ENCODE peak calls at places on chromosome 14, in seven cellular contexts. One of them, this sample, is unnamed.

GRCh38 chr14:54348923-54349615 is 47.7 kb upstream of the CDKN3 start:
- DNase-seq in GM12878: no peak
- DNase-seq in SK-N-SH: no peak
- DNase-seq in HCT116: no peak
- DNase-seq in HepG2: no peak
- DNase-seq in H1: no peak
- DNase-seq in K562: no peak
- DNase-seq in this sample: no peak

GRCh38 chr14:32576088-32576795 is 247.1 kb downstream of the AKAP6 start:
- DNase-seq in HepG2: peak; percentile 73
- DNase-seq in H1: no peak
- DNase-seq in SK-N-SH: peak; percentile 58
- DNase-seq in HCT116: peak; percentile 42
- DNase-seq in GM12878: no peak
- DNase-seq in K562: peak; percentile 49
- DNase-seq in this sample: peak; percentile 75

GRCh38 chr14:83006071-83006670 is 1472.5 kb upstream of the SEL1L start:
- DNase-seq in H1: no peak
- DNase-seq in GM12878: no peak
- DNase-seq in SK-N-SH: no peak
- DNase-seq in HCT116: no peak
- DNase-seq in HepG2: no peak
- DNase-seq in K562: no peak
- DNase-seq in this sample: no peak

GRCh38 chr14:22981090-22982012 is 1.0 kb downstream of the AJUBA start:
- DNase-seq in SK-N-SH: peak; percentile 70
- DNase-seq in HepG2: no peak
- DNase-seq in H1: no peak
- DNase-seq in HCT116: no peak
- DNase-seq in GM12878: no peak
- DNase-seq in K562: no peak
- DNase-seq in this sample: no peak

GRCh38 chr14:24803933-24804494 is 170.0 kb upstream of the GZMB start:
- DNase-seq in SK-N-SH: no peak
- DNase-seq in HepG2: no peak
- DNase-seq in H1: no peak
- DNase-seq in HCT116: no peak
- DNase-seq in K562: no peak
- DNase-seq in GM12878: no peak
- DNase-seq in this sample: no peak

GRCh38 chr14:81557137-81557536 is 23.5 kb upstream of the SEL1L start:
- DNase-seq in SK-N-SH: no peak
- DNase-seq in HCT116: no peak
- DNase-seq in GM12878: no peak
- DNase-seq in K562: no peak
- DNase-seq in H1: no peak
- DNase-seq in HepG2: no peak
- DNase-seq in this sample: no peak

GRCh38 chr14:32883189-32883588 is 55.5 kb upstream of the NPAS3 start:
- DNase-seq in H1: no peak
- DNase-seq in SK-N-SH: no peak
- DNase-seq in HepG2: no peak
- DNase-seq in HCT116: no peak
- DNase-seq in K562: no peak
- DNase-seq in GM12878: no peak
- DNase-seq in this sample: no peak

GRCh38 chr14:89665262-89665661 is 248.2 kb upstream of the FOXN3 start:
- DNase-seq in HepG2: peak; percentile 56
- DNase-seq in HCT116: no peak
- DNase-seq in H1: no peak
- DNase-seq in GM12878: no peak
- DNase-seq in K562: no peak
- DNase-seq in SK-N-SH: no peak
- DNase-seq in this sample: no peak

GRCh38 chr14:105313381-105314286 is 914 bp upstream of the PACS2 start:
- DNase-seq in SK-N-SH: peak; percentile 70
- DNase-seq in GM12878: no peak
- DNase-seq in HCT116: no peak
- DNase-seq in K562: peak; percentile 76
- DNase-seq in H1: no peak
- DNase-seq in HepG2: no peak
- DNase-seq in this sample: peak; percentile 58

GRCh38 chr14:34111933-34112332 is 161.1 kb upstream of the EGLN3 start:
- DNase-seq in HepG2: no peak
- DNase-seq in GM12878: no peak
- DNase-seq in SK-N-SH: no peak
- DNase-seq in H1: no peak
- DNase-seq in K562: no peak
- DNase-seq in HCT116: no peak
- DNase-seq in this sample: no peak

GRCh38 chr14:95123895-95124579 is 33.3 kb downstream of the DICER1 start:
- DNase-seq in HepG2: no peak
- DNase-seq in SK-N-SH: no peak
- DNase-seq in K562: no peak
- DNase-seq in HCT116: no peak
- DNase-seq in GM12878: no peak
- DNase-seq in H1: no peak
- DNase-seq in this sample: no peak

GRCh38 chr14:96065661-96066459 is 26.7 kb downstream of the C14orf132 start:
- DNase-seq in HCT116: no peak
- DNase-seq in K562: no peak
- DNase-seq in H1: no peak
- DNase-seq in HepG2: no peak
- DNase-seq in SK-N-SH: peak; percentile 78
- DNase-seq in GM12878: no peak
- DNase-seq in this sample: peak; percentile 95

GRCh38 chr14:37583358-37584210 is 11.5 kb downstream of the FOXA1 start:
- DNase-seq in HCT116: no peak
- DNase-seq in GM12878: no peak
- DNase-seq in K562: no peak
- DNase-seq in H1: no peak
- DNase-seq in HepG2: peak; percentile 54
- DNase-seq in SK-N-SH: no peak
- DNase-seq in this sample: peak; percentile 91

GRCh38 chr14:90609376-90609775 is 206.9 kb downstream of the TTC7B start:
- DNase-seq in HCT116: no peak
- DNase-seq in SK-N-SH: no peak
- DNase-seq in K562: no peak
- DNase-seq in H1: no peak
- DNase-seq in HepG2: no peak
- DNase-seq in GM12878: no peak
- DNase-seq in this sample: no peak

GRCh38 chr14:88868558-88869159 is 44.2 kb downstream of the TTC8 start:
- DNase-seq in H1: no peak
- DNase-seq in HCT116: peak; percentile 24
- DNase-seq in GM12878: no peak
- DNase-seq in K562: no peak
- DNase-seq in SK-N-SH: peak; percentile 5
- DNase-seq in HepG2: peak; percentile 12
- DNase-seq in this sample: peak; percentile 63

GRCh38 chr14:50856660-50857059 is 15.2 kb upstream of the ABHD12B start:
- DNase-seq in GM12878: no peak
- DNase-seq in HepG2: no peak
- DNase-seq in HCT116: no peak
- DNase-seq in H1: no peak
- DNase-seq in SK-N-SH: no peak
- DNase-seq in K562: no peak
- DNase-seq in this sample: no peak

GRCh38 chr14:87049886-87050820 is 942.8 kb downstream of the GALC start:
- DNase-seq in SK-N-SH: peak; percentile 14
- DNase-seq in H1: peak; percentile 19
- DNase-seq in K562: peak; percentile 8
- DNase-seq in HCT116: no peak
- DNase-seq in HepG2: peak; percentile 37
- DNase-seq in GM12878: no peak
- DNase-seq in this sample: peak; percentile 73

GRCh38 chr14:69543341-69544249 is 31.1 kb downstream of the CCDC177 start:
- DNase-seq in SK-N-SH: no peak
- DNase-seq in H1: no peak
- DNase-seq in HepG2: no peak
- DNase-seq in GM12878: no peak
- DNase-seq in K562: no peak
- DNase-seq in HCT116: peak; percentile 48
- DNase-seq in this sample: no peak

GRCh38 chr14:58899317-58899713 is 261.6 kb downstream of the DACT1 start:
- DNase-seq in HepG2: no peak
- DNase-seq in SK-N-SH: no peak
- DNase-seq in K562: no peak
- DNase-seq in GM12878: no peak
- DNase-seq in H1: no peak
- DNase-seq in HCT116: no peak
- DNase-seq in this sample: no peak

GRCh38 chr14:58904771-58905170 is 267.0 kb downstream of the DACT1 start:
- DNase-seq in HCT116: no peak
- DNase-seq in SK-N-SH: peak; percentile 30
- DNase-seq in H1: no peak
- DNase-seq in K562: no peak
- DNase-seq in GM12878: no peak
- DNase-seq in HepG2: no peak
- DNase-seq in this sample: no peak

GRCh38 chr14:58901826-58902225 is 264.1 kb downstream of the DACT1 start:
- DNase-seq in K562: no peak
- DNase-seq in SK-N-SH: no peak
- DNase-seq in HCT116: no peak
- DNase-seq in H1: no peak
- DNase-seq in GM12878: no peak
- DNase-seq in HepG2: no peak
- DNase-seq in this sample: no peak

DNA sequence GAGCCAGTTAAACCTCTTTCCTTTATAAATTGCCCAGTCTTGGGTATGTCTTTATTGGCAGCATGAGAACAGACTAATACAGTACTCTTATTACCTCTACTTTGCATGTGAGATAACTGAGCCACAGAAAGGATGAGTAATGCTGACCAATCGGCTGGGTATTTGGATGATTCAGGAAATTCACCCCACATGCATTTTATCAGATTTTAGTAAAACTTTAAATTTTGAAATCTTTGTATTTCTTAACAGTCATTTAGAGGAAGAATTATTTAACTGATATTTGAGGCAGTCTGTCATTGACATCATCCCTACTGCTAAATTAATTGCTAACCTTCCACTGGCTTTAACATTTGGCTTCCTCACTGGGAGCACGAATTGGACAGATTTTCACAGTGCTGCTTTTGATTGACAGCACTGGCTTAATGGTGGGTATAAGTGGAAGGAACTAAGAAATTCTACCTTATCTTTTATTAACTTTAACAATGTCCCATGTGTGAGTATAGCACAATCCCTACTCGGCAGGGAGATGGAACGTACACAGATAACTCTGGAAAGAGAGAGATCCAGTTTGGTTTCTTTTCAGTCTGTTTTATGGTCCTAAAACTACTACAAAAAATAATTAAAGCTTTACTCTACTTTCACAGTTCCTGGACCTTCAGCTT is 261.0 kb downstream of the DACT1 start:
- DNase-seq in H1: no peak
- DNase-seq in HepG2: no peak
- DNase-seq in GM12878: no peak
- DNase-seq in K562: no peak
- DNase-seq in HCT116: no peak
- DNase-seq in SK-N-SH: no peak
- DNase-seq in this sample: no peak
- TF ChIP-seq JUND in H1: no peak
- TF ChIP-seq JUND in HepG2: no peak
- TF ChIP-seq JUND in GM12878: no peak
- TF ChIP-seq JUND in K562: no peak
- TF ChIP-seq JUND in HCT116: peak; percentile 26
- TF ChIP-seq JUND in SK-N-SH: peak; percentile 99
- TF ChIP-seq JUND in this sample: no peak

GRCh38 chr14:104211741-104212140 is 73.4 kb downstream of the KIF26A start:
- DNase-seq in H1: no peak
- DNase-seq in HCT116: no peak
- DNase-seq in SK-N-SH: no peak
- DNase-seq in GM12878: no peak
- DNase-seq in HepG2: no peak
- DNase-seq in K562: no peak
- DNase-seq in this sample: no peak
- TF ChIP-seq JUND in H1: no peak
- TF ChIP-seq JUND in HCT116: no peak
- TF ChIP-seq JUND in SK-N-SH: no peak
- TF ChIP-seq JUND in GM12878: no peak
- TF ChIP-seq JUND in HepG2: no peak
- TF ChIP-seq JUND in K562: no peak
- TF ChIP-seq JUND in this sample: no peak

DNA sequence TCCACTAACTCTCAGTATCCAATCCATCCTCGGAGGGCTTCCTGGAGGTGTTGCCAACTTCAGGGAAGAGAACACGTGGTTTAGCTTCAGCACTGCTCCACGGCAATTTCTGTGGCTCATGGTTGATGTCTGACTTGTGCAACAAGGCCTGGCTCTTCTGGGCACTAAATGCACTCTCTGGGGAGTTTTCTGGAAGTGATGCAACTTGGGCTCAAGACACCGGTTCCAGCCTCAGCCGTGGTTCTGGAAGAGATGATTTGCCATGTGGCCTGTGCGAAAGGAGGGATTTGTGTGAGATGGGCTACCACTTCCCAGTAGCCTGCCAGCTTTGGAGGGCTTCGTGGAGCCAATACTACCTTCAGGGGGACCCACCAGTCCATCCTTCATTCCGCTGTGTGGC is 118.6 kb upstream of the RTL1 start:
- DNase-seq in SK-N-SH: no peak
- DNase-seq in H1: no peak
- DNase-seq in GM12878: no peak
- DNase-seq in HepG2: no peak
- DNase-seq in HCT116: no peak
- DNase-seq in K562: no peak
- DNase-seq in this sample: no peak
- TF ChIP-seq JUND in SK-N-SH: no peak
- TF ChIP-seq JUND in H1: no peak
- TF ChIP-seq JUND in GM12878: no peak
- TF ChIP-seq JUND in HepG2: no peak
- TF ChIP-seq JUND in HCT116: no peak
- TF ChIP-seq JUND in K562: no peak
- TF ChIP-seq JUND in this sample: no peak

GRCh38 chr14:103910262-103910935 is 17.9 kb upstream of the TDRD9 start:
- DNase-seq in HepG2: peak; percentile 84
- DNase-seq in K562: peak; percentile 31
- DNase-seq in HCT116: peak; percentile 86
- DNase-seq in SK-N-SH: peak; percentile 83
- DNase-seq in H1: peak; percentile 76
- DNase-seq in GM12878: peak; percentile 9
- DNase-seq in this sample: peak; percentile 96

GRCh38 chr14:103904493-103905107 is 23.7 kb upstream of the TDRD9 start:
- DNase-seq in HCT116: no peak
- DNase-seq in H1: no peak
- DNase-seq in HepG2: no peak
- DNase-seq in GM12878: no peak
- DNase-seq in SK-N-SH: peak; percentile 80
- DNase-seq in K562: no peak
- DNase-seq in this sample: no peak

GRCh38 chr14:103909531-103910261 is 18.6 kb upstream of the TDRD9 start:
- DNase-seq in GM12878: no peak
- DNase-seq in HCT116: no peak
- DNase-seq in SK-N-SH: no peak
- DNase-seq in K562: no peak
- DNase-seq in H1: no peak
- DNase-seq in HepG2: no peak
- DNase-seq in this sample: no peak

GRCh38 chr14:103908580-103908979 is 19.7 kb upstream of the TDRD9 start:
- DNase-seq in HCT116: no peak
- DNase-seq in SK-N-SH: no peak
- DNase-seq in HepG2: no peak
- DNase-seq in GM12878: no peak
- DNase-seq in H1: no peak
- DNase-seq in K562: no peak
- DNase-seq in this sample: no peak

GRCh38 chr14:103905861-103906456 is 22.3 kb upstream of the TDRD9 start:
- DNase-seq in HCT116: no peak
- DNase-seq in H1: peak; percentile 19
- DNase-seq in GM12878: no peak
- DNase-seq in SK-N-SH: peak; percentile 53
- DNase-seq in HepG2: no peak
- DNase-seq in K562: no peak
- DNase-seq in this sample: no peak
- TF ChIP-seq JUND in HCT116: no peak
- TF ChIP-seq JUND in H1: no peak
- TF ChIP-seq JUND in GM12878: no peak
- TF ChIP-seq JUND in SK-N-SH: no peak
- TF ChIP-seq JUND in HepG2: no peak
- TF ChIP-seq JUND in K562: no peak
- TF ChIP-seq JUND in this sample: no peak

This sample was measured in T47D.